ENCODE peak calls at places on chromosome 15, in four cellular contexts. L is GM12878, A is HepG2, V is H1. Z is an unnamed sample.
A peak's percentile ranks its signal among the peaks of the same experiment; 100 is the strongest.

GRCh38 chr15:80182611-80183210 is 29.9 kb downstream of the FAH start:
- DNase-seq in L (no peak), A (no peak), V (no peak), Z (no peak)

GRCh38 chr15:65300924-65301441 is 3.5 kb upstream of the RNU5B-1 start:
- DNase-seq in L (no peak), A (no peak), V (peak; percentile 70), Z (no peak)

GRCh38 chr15:39830166-39830565 is 47.5 kb upstream of the FSIP1 start:
- DNase-seq in L (no peak), A (no peak), V (no peak), Z (no peak)

GRCh38 chr15:48578965-48579364 is 66.5 kb downstream of the FBN1 start:
- DNase-seq in L (no peak), A (no peak), V (no peak), Z (no peak)

GRCh38 chr15:32802296-32802936 is 84.6 kb downstream of the GREM1 start:
- DNase-seq in L (no peak), A (no peak), V (no peak), Z (no peak)

GRCh38 chr15:75731248-75732100 is 18.8 kb upstream of the CSPG4 start:
- DNase-seq in L (no peak), A (no peak), V (peak; percentile 58), Z (no peak)

GRCh38 chr15:41695750-41696436 is 35.7 kb downstream of the MGA start:
- DNase-seq in L (peak; percentile 39), A (peak; percentile 18), V (no peak), Z (no peak)

GRCh38 chr15:77974098-77974414 is 103.5 kb downstream of the TBC1D2B start:
- DNase-seq in L (no peak), A (no peak), V (peak; percentile 33), Z (no peak)

GRCh38 chr15:29726553-29726952 is 95.7 kb downstream of the TJP1 start:
- DNase-seq in L (no peak), A (no peak), V (no peak), Z (no peak)

GRCh38 chr15:51382787-51383186 is 41.3 kb downstream of the GLDN start:
- DNase-seq in L (no peak), A (peak; percentile 27), V (peak; percentile 61), Z (peak; percentile 28)

GRCh38 chr15:58864602-58865419 is 68.7 kb downstream of the SLTM start:
- DNase-seq in L (no peak), A (peak; percentile 95), V (peak; percentile 83), Z (no peak)

GRCh38 chr15:71384501-71384900 is 269.2 kb downstream of the THSD4 start:
- DNase-seq in L (no peak), A (no peak), V (no peak), Z (no peak)

GRCh38 chr15:20348291-20348899 is 193.2 kb downstream of the GOLGA6L6 start:
- DNase-seq in L (no peak), A (no peak), V (no peak), Z (no peak)

GRCh38 chr15:69088300-69088965 is 72.0 kb upstream of the GLCE start:
- DNase-seq in L (no peak), A (no peak), V (no peak), Z (no peak)

GRCh38 chr15:83270176-83270575 is 14.3 kb downstream of the BNC1 start:
- DNase-seq in L (no peak), A (no peak), V (no peak), Z (no peak)

GRCh38 chr15:68650901-68651709 is 72.3 kb downstream of the CORO2B start:
- DNase-seq in L (no peak), A (peak; percentile 18), V (peak; percentile 100), Z (peak; percentile 81)

GRCh38 chr15:39808909-39809308 is 26.3 kb upstream of the FSIP1 start:
- DNase-seq in L (no peak), A (no peak), V (no peak), Z (no peak)

GRCh38 chr15:42083916-42084315 is 10.4 kb downstream of the PLA2G4D start:
- DNase-seq in L (no peak), A (no peak), V (no peak), Z (no peak)

GRCh38 chr15:32747886-32748285 is 30.1 kb downstream of the GREM1 start:
- DNase-seq in L (no peak), A (no peak), V (no peak), Z (no peak)

GRCh38 chr15:61051570-61052031 is 177.5 kb downstream of the RORA start:
- DNase-seq in L (no peak), A (peak; percentile 24), V (no peak), Z (peak; percentile 18)

GRCh38 chr15:56042982-56043980 is 49.9 kb upstream of the NEDD4 start:
- DNase-seq in L (peak; percentile 13), A (peak; percentile 52), V (no peak), Z (no peak)

GRCh38 chr15:100891316-100892012 is 11.8 kb downstream of the ALDH1A3 start:
- DNase-seq in L (no peak), A (no peak), V (no peak), Z (no peak)

GRCh38 chr15:78709263-78709882 is 68.4 kb upstream of the CHRNB4 start:
- DNase-seq in L (no peak), A (peak; percentile 39), V (peak; percentile 94), Z (no peak)

GRCh38 chr15:92848852-92849598 is 51.1 kb upstream of the CHD2 start:
- DNase-seq in L (peak; percentile 65), A (no peak), V (no peak), Z (no peak)

GRCh38 chr15:75672646-75673425 is 25.1 kb downstream of the SNX33 start:
- DNase-seq in L (no peak), A (no peak), V (no peak), Z (peak; percentile 57)

GRCh38 chr15:95254263-95254662 is 1022.9 kb downstream of the MCTP2 start:
- DNase-seq in L (no peak), A (no peak), V (no peak), Z (no peak)

GRCh38 chr15:92143765-92144164 is 249.9 kb upstream of the ST8SIA2 start:
- DNase-seq in L (no peak), A (no peak), V (no peak), Z (no peak)

GRCh38 chr15:52642386-52643361 is 36.5 kb downstream of the ATOSA start:
- DNase-seq in L (no peak), A (no peak), V (no peak), Z (no peak)

GRCh38 chr15:50880651-50881114 is 27.8 kb upstream of the AP4E1 start:
- DNase-seq in L (peak; percentile 54), A (no peak), V (no peak), Z (no peak)

GRCh38 chr15:52255008-52255407 is 40.6 kb downstream of the MYO5C start:
- DNase-seq in L (no peak), A (no peak), V (no peak), Z (no peak)

DNA sequence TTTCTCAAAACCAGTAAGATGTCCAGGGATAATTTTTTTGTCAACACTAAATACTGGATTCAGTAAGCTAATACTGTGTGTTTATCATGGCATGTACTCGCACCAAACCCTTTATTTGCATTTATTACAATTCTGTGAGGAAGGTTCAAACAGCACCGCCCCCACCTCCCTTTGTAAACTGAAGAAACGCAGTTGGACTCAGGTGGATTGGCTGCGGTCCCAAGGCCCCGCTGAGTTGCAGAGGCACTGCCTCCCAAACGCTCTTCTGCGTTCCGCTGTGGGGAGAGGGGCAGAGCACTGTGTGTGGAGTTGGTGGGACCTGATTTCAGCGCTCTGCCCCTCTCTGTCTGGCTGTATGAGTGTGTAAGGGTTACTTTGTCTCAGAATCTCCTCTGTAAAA is 1.2 kb downstream of the RCCD1 start:
- DNase-seq in L (no peak), A (peak; percentile 35), V (no peak), Z (no peak)
- H3K4me3 ChIP-seq in L (peak overlapping the region; percentile 87), A (peak overlapping the region; percentile 60), V (peak overlapping the region; percentile 72), Z (peak overlapping the region; percentile 75)

DNA sequence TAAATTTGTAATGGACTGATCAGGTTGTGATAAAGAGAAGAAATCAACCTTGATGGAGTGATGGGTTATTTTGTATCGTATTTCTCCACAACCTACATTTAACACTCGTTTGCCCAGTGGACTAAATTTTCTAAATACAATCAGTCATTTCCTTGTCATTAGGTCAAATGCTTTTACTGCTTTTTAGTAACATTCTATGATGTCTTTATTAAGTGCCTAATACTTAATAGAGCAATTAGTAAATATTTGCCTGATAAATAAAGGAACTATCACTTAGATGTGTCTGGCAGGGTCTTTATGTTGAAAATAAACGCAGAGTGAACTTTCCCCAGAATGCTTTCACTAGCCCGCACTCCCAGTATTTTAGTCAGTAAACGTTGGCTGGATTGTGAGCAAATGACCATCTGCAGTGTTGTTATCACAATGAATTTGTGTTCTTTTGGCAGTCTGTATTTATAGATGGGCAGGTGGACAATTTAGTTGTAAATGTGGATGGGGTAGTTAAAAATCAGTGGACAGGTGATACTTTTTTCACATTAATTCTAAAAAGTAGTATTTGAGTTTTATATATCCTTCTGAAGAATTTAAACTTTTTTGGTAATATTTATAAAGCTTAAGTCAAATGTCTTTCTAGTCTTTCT is 4.8 kb downstream of the USP3 start:
- DNase-seq in L (no peak), A (no peak), V (no peak), Z (no peak)
- H3K4me1 ChIP-seq in L (peaks cover 20% of the 10 kb centered on the region), A (peaks cover 82% of the 10 kb centered on the region), V (no peaks in the 10 kb centered on the region), Z (no peaks in the 10 kb centered on the region)

DNA sequence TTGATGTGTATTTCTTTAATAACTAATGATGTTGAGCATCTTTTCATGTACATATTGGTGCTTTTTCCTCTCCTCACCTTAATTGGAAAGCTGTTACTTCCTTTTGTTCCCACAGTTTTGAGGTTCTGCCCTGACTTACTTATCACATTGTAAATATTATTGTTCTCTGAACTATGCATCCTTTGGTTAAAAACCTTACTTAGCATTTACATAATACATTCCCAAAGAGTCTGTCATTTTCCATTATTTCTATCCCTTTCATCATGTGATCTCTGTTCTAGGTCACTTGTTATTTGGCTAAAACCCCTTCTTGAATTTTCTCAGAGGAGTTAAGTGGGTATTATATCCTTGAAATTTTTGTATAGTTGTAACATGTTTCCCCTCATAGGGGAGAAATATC is 33.0 kb downstream of the SLC12A6 start:
- DNase-seq in L (no peak), A (peak; percentile 15), V (no peak), Z (no peak)
- TF ChIP-seq SUZ12 in L (no peak), A (no peak), V (no peak), Z (no peak)

GRCh38 chr15:90184119-90184785 is 16.9 kb upstream of the SEMA4B start:
- DNase-seq in L (peak; percentile 76), A (peak; percentile 24), V (no peak), Z (no peak)
- H3K4me3 ChIP-seq in L (peak overlapping the region; percentile 80), A (peak overlapping the region; percentile 59), V (peak overlapping the region; percentile 65), Z (peak overlapping the region; percentile 49)

DNA sequence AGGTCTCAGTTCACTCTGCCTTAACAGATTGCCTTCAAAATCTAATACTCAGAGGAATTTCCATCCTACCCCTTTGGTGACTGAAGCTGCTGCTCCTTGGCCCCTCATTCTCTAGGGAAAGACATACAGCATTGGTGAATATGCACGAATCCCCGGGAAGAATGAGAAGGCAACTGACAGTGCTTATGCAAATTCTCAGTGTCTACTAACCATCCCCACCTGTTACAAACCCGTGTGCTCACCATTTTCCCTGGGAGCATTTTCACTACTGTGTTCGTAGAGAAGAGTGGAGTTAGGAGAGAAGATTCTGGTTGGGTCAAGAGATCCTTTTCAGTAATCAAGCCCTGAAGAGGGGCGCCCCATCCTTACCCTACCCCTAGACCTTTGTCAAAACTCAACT is 37.7 kb downstream of the SYNM start:
- DNase-seq in L (no peak), A (no peak), V (no peak), Z (peak; percentile 32)
- H3K4me1 ChIP-seq in L (no peaks in the 10 kb centered on the region), A (peaks cover 12% of the 10 kb centered on the region), V (peaks cover 5% of the 10 kb centered on the region), Z (peaks cover 8% of the 10 kb centered on the region)

GRCh38 chr15:67164401-67164791 is 90.1 kb downstream of the AAGAB start:
- DNase-seq in L (no peak), A (no peak), V (no peak), Z (no peak)

GRCh38 chr15:67164811-67165652 is 89.4 kb downstream of the AAGAB start:
- DNase-seq in L (no peak), A (no peak), V (peak; percentile 74), Z (no peak)

GRCh38 chr15:67166280-67167009 is 88.0 kb downstream of the AAGAB start:
- DNase-seq in L (no peak), A (no peak), V (no peak), Z (no peak)

GRCh38 chr15:67167131-67167530 is 87.3 kb downstream of the AAGAB start:
- DNase-seq in L (no peak), A (no peak), V (no peak), Z (no peak)

GRCh38 chr15:67165653-67166260 is 88.7 kb downstream of the AAGAB start:
- DNase-seq in L (no peak), A (no peak), V (peak; percentile 69), Z (peak; percentile 94)
- TF ChIP-seq SUZ12 in L (no peak), A (no peak), V (no peak), Z (no peak)